ENCODE peak calls at places on chromosomes 2 and 18, in eight cellular contexts. H is mesenchymal stem cell; K is HFFc6; W is HEK293T; J is NCI-H1694; E is Right ventricle myocardium inferior; N is stimulated activated CD4-positive, alpha-beta T cell treated with anti-CD3 and anti-CD28 coated beads, Interleukin-4, amount 100 ng/mL, for 24 hours; R is HTR-8/SVneo. O is an unnamed sample.

GRCh38 chr2:96579422-96579821 is 42.9 kb downstream of the ARID5A start:
- DNase-seq in H (no peak), K (no peak), W (no peak), J (no peak), E (no peak), N (no peak), R (no peak), O (no peak)

GRCh38 chr2:124027182-124027581 is 2.1 kb downstream of the CNTNAP5 start:
- DNase-seq in H (peak), K (peak), W (peak), J (peak), E (no peak), N (no peak), R (peak), O (no peak)

GRCh38 chr2:197707316-197708213 is 2.4 kb downstream of the MARS2 start:
- DNase-seq in H (peak), K (peak), W (peak), J (peak), E (no peak), N (no peak), R (peak), O (no peak)

GRCh38 chr2:69643602-69644505 is at the start of gene AAK1:
- DNase-seq in H (peak), K (peak), W (peak), J (peak), E (peak), N (peak), R (peak), O (peak)

GRCh38 chr18:34990571-34990970 is 50.6 kb upstream of the MAPRE2 start:
- DNase-seq in H (peak), K (peak), W (no peak), J (no peak), E (no peak), N (no peak), R (no peak), O (no peak)

GRCh38 chr2:234880551-234881211 is 71.1 kb upstream of the SH3BP4 start:
- DNase-seq in H (peak), K (peak), W (no peak), J (no peak), E (no peak), N (no peak), R (peak), O (no peak)

GRCh38 chr2:216392018-216392562 is 19.8 kb upstream of the MARCHF4 start:
- DNase-seq in H (no peak), K (no peak), W (no peak), J (no peak), E (no peak), N (no peak), R (no peak), O (no peak)

GRCh38 chr18:13513015-13513414 is 213.3 kb downstream of the FAM210A start:
- DNase-seq in H (no peak), K (no peak), W (no peak), J (no peak), E (peak), N (no peak), R (no peak), O (no peak)

GRCh38 chr18:69814861-69815385 is 132.8 kb downstream of the CD226 start:
- DNase-seq in H (no peak), K (no peak), W (no peak), J (no peak), E (no peak), N (no peak), R (no peak), O (no peak)

GRCh38 chr18:1499265-1499664 is 594.6 kb downstream of the ADCYAP1 start:
- DNase-seq in H (no peak), K (no peak), W (no peak), J (peak), E (no peak), N (no peak), R (no peak), O (no peak)

GRCh38 chr2:205957452-205958154 is 128.4 kb downstream of the INO80D start:
- DNase-seq in H (no peak), K (no peak), W (no peak), J (no peak), E (no peak), N (no peak), R (no peak), O (no peak)

GRCh38 chr2:218679119-218679518 is 7.2 kb downstream of the STK36 start:
- DNase-seq in H (peak), K (peak), W (no peak), J (no peak), E (no peak), N (no peak), R (no peak), O (no peak)

GRCh38 chr2:228675042-228675441 is 493.6 kb upstream of the SPHKAP start:
- DNase-seq in H (peak), K (peak), W (no peak), J (no peak), E (no peak), N (no peak), R (no peak), O (no peak)

GRCh38 chr2:176729706-176730569 is 460.7 kb downstream of the MTX2 start:
- DNase-seq in H (no peak), K (peak), W (no peak), J (no peak), E (no peak), N (no peak), R (no peak), O (no peak)

GRCh38 chr2:153575171-153575853 is 96.8 kb upstream of the RPRM start:
- DNase-seq in H (no peak), K (no peak), W (no peak), J (no peak), E (no peak), N (no peak), R (no peak), O (no peak)

GRCh38 chr18:74496508-74497307 is 545 bp downstream of the CNDP2 start:
- DNase-seq in H (peak), K (peak), W (peak), J (no peak), E (no peak), N (peak), R (peak), O (peak)

GRCh38 chr2:15747698-15748471 is 156.2 kb downstream of the DDX1 start:
- DNase-seq in H (no peak), K (no peak), W (no peak), J (no peak), E (no peak), N (no peak), R (peak), O (no peak)

GRCh38 chr18:29181151-29181901 is 1004.4 kb upstream of the CDH2 start:
- DNase-seq in H (peak), K (peak), W (no peak), J (no peak), E (no peak), N (no peak), R (peak), O (no peak)

GRCh38 chr2:10864888-10865551 is 46.7 kb upstream of the KCNF1 start:
- DNase-seq in H (no peak), K (no peak), W (no peak), J (no peak), E (peak), N (peak), R (no peak), O (peak)

O was measured in T follicular helper cell.